ENCODE peak calls at places on chromosomes 13 and 19, in five cellular contexts. F is upper lobe of right lung, B is lower leg skin, K is heart left ventricle, D is PC-3. W is an unnamed sample.

GRCh38 chr13:73693215-73693614 is 441.0 kb downstream of the KLF12 start:
- DNase-seq in K (no peak), B (no peak), D (no peak), F (no peak), W (no peak)

GRCh38 chr13:113195360-113195759 is 13.1 kb downstream of the PCID2 start:
- DNase-seq in F (no peak), B (no peak), K (no peak), D (no peak), W (no peak)

GRCh38 chr13:34678154-34678553 is 263.9 kb upstream of the NBEA start:
- DNase-seq in K (no peak), B (no peak), F (no peak), D (peak), W (peak)

GRCh38 chr13:49690133-49690989 is 925 bp downstream of the EBPL start:
- DNase-seq in D (peak), F (no peak), K (no peak), B (no peak), W (peak)

GRCh38 chr19:47097396-47098217 is 16.0 kb downstream of the ZC3H4 start:
- DNase-seq in B (peak), F (no peak), D (no peak), K (peak), W (no peak)

GRCh38 chr13:68473834-68474326 is 1243.7 kb upstream of the PCDH9 start:
- DNase-seq in D (no peak), F (no peak), K (no peak), B (no peak), W (no peak)

GRCh38 chr13:19056355-19056880 is 125.2 kb downstream of the TUBA3C start:
- DNase-seq in D (no peak), B (no peak), K (no peak), F (no peak), W (no peak)

GRCh38 chr13:93900735-93901134 is 578.7 kb downstream of the DCT start:
- DNase-seq in D (no peak), F (no peak), K (no peak), B (no peak), W (no peak)

GRCh38 chr19:10295847-10296591 is 6.3 kb downstream of the ICAM5 start:
- DNase-seq in F (no peak), B (no peak), K (no peak), D (no peak), W (no peak)
- H3K4me3 ChIP-seq in F (peak), B (no peak), K (peak), D (no peak), W (peak)

GRCh38 chr13:91046715-91047327 is 300.7 kb upstream of the MIR17HG start:
- DNase-seq in F (no peak), B (no peak), K (no peak), D (no peak), W (no peak)

GRCh38 chr13:91042870-91043269 is 304.6 kb upstream of the MIR17HG start:
- DNase-seq in B (no peak), F (no peak), D (no peak), K (no peak), W (no peak)

GRCh38 chr13:91045351-91046034 is 302.0 kb upstream of the MIR17HG start:
- DNase-seq in K (no peak), B (no peak), F (no peak), D (peak), W (no peak)
- TF ChIP-seq CTCF in K (no peak), B (no peak), F (peak), D (peak), W (no peak)

DNA sequence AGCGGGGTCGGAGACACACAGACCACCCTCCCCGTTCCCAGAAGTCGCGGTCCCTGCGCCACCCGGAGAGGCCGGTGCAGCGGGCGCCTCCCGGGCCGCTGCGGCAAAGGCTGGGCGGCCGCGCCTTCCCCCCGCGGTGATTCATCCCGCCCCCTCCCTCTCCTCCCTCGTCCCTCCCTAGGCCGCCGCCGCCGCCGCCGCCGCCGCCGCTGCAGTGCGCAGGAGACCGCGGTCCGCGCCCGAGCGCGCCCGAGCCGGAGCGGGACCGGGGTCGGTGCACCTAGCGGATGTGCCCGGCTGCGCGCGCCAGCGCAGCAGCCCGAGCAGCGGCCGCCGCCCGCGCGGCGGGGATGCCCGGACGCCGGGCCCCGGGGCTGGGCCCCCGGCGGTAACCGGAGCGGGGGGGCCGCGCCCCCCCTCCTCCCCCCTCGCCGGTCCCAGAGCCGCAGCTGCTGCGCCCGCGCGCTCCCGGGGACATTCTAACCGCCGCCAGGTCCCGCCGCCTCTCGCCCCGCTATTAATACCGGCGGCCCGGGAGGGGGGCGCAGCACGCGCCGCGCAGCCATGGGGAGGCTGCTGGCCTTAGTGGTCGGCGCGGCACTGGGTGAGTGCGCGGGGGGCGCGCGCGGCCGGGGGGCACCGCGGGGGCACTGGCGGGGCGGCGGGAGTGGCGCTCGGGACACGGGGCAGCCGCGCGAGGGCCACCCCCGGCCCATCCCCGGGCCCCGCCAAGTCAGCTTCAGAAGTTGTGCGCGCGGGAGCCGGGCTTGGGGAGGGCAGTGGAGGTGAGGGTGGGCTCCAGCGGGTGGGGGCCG is at the start of gene SCN1B:
- DNase-seq in F (peak), D (peak), K (peak), B (peak), W (peak)
- H3K4me3 ChIP-seq in F (peak), D (peak), K (peak), B (peak), W (peak)

DNA sequence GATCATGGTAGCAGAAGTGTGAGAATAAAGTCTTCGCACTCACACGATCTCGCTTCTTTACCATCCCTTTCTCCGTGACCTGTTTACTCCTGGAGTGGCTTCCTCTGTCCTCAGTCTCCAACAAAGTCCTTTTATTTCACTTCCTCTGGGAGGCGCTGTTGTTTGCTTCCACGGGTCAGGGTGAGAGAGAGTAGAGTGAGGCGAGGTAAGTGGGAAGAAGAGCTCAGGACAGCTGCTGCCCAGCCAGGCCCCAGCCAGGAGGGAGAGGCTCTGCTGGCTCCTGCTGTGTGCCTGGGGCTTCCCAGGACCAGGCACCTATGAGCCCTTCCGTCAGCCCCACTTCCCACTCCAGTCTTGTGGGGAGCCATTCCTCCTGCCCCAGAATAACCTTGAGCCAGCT is 242.1 kb downstream of the FGF9 start:
- DNase-seq in K (no peak), B (no peak), F (no peak), D (no peak), W (no peak)
- TF ChIP-seq CTCF in K (no peak), B (no peak), F (no peak), D (no peak), W (no peak)

DNA sequence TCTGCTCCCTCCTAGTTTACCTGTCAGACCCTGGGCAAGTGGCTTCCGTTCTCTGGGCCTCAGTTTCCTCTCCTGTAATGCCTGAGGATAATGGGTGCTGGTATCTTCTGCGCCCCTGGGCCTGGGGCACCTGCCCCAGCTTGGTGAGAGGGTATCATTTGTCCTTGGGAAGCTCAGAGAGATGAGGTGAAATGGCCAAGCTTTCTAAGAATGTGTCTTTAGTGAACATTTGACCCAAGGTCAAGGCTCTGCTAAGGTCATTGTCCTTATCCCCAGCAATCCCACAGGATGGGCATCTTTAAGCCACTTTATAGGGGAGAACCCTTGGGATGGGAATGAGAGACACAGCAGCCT is 1.3 kb upstream of the NFIC start:
- DNase-seq in D (no peak), K (no peak), B (peak), F (no peak), W (no peak)
- H3K4me3 ChIP-seq in D (no peak), K (peak), B (no peak), F (peak), W (no peak)